ENCODE peak calls at places on chromosomes 11 and 22, in six cellular contexts. One of them, this sample, is unnamed.

GRCh38 chr11:63939351-63939920 is 634 bp downstream of the NAA40 start:
- DNase-seq in K562: no peak
- DNase-seq in HepG2: no peak
- DNase-seq in A549: no peak
- DNase-seq in IMR-90: no peak
- DNase-seq in GM12878: no peak
- DNase-seq in this sample: no peak

GRCh38 chr11:114166897-114167323 is 107.4 kb downstream of the ZBTB16 start:
- DNase-seq in A549: no peak
- DNase-seq in GM12878: no peak
- DNase-seq in HepG2: no peak
- DNase-seq in K562: no peak
- DNase-seq in IMR-90: peak
- DNase-seq in this sample: no peak

GRCh38 chr11:26572770-26573402 is 823 bp upstream of the MUC15 start:
- DNase-seq in K562: no peak
- DNase-seq in IMR-90: no peak
- DNase-seq in GM12878: no peak
- DNase-seq in HepG2: no peak
- DNase-seq in A549: no peak
- DNase-seq in this sample: no peak

GRCh38 chr11:72227316-72228228 is 3.0 kb downstream of the INPPL1 start:
- DNase-seq in GM12878: no peak
- DNase-seq in HepG2: no peak
- DNase-seq in IMR-90: peak
- DNase-seq in K562: no peak
- DNase-seq in A549: no peak
- DNase-seq in this sample: no peak

GRCh38 chr22:36546092-36546804 is 17.3 kb upstream of the EIF3D start:
- DNase-seq in A549: peak
- DNase-seq in GM12878: no peak
- DNase-seq in IMR-90: peak
- DNase-seq in HepG2: peak
- DNase-seq in K562: peak
- DNase-seq in this sample: peak

GRCh38 chr11:63511349-63511748 is 5.5 kb downstream of the LGALS12 start:
- DNase-seq in GM12878: no peak
- DNase-seq in A549: no peak
- DNase-seq in IMR-90: no peak
- DNase-seq in K562: no peak
- DNase-seq in HepG2: no peak
- DNase-seq in this sample: no peak

GRCh38 chr11:1201395-1202153 is 21.3 kb upstream of the MUC5B start:
- DNase-seq in K562: no peak
- DNase-seq in GM12878: no peak
- DNase-seq in IMR-90: no peak
- DNase-seq in A549: no peak
- DNase-seq in HepG2: no peak
- DNase-seq in this sample: no peak

GRCh38 chr11:109275931-109276330 is 146.1 kb upstream of the C11orf87 start:
- DNase-seq in GM12878: no peak
- DNase-seq in A549: no peak
- DNase-seq in K562: no peak
- DNase-seq in IMR-90: no peak
- DNase-seq in HepG2: no peak
- DNase-seq in this sample: no peak

GRCh38 chr22:31036671-31037550 is 44.2 kb upstream of the SMTN start:
- DNase-seq in HepG2: no peak
- DNase-seq in A549: peak
- DNase-seq in K562: no peak
- DNase-seq in IMR-90: peak
- DNase-seq in GM12878: no peak
- DNase-seq in this sample: no peak

GRCh38 chr11:3853935-3854659 is 1.4 kb upstream of the STIM1 start:
- DNase-seq in GM12878: peak
- DNase-seq in A549: no peak
- DNase-seq in IMR-90: no peak
- DNase-seq in HepG2: no peak
- DNase-seq in K562: no peak
- DNase-seq in this sample: no peak

GRCh38 chr11:124633355-124633754 is 10.7 kb downstream of the TBRG1 start:
- DNase-seq in HepG2: no peak
- DNase-seq in GM12878: no peak
- DNase-seq in K562: peak
- DNase-seq in IMR-90: peak
- DNase-seq in A549: peak
- DNase-seq in this sample: peak

GRCh38 chr11:114440121-114440860 is 1.0 kb downstream of the REXO2 start:
- DNase-seq in GM12878: no peak
- DNase-seq in HepG2: peak
- DNase-seq in IMR-90: peak
- DNase-seq in A549: no peak
- DNase-seq in K562: no peak
- DNase-seq in this sample: peak

GRCh38 chr11:45848654-45849081 is 1.4 kb downstream of the CRY2 start:
- DNase-seq in HepG2: peak
- DNase-seq in IMR-90: no peak
- DNase-seq in K562: no peak
- DNase-seq in GM12878: no peak
- DNase-seq in A549: no peak
- DNase-seq in this sample: no peak

GRCh38 chr11:47437746-47438418 is 11.1 kb downstream of the RAPSN start:
- DNase-seq in K562: no peak
- DNase-seq in GM12878: no peak
- DNase-seq in HepG2: peak
- DNase-seq in IMR-90: no peak
- DNase-seq in A549: no peak
- DNase-seq in this sample: no peak

GRCh38 chr11:17395554-17395961 is 7.1 kb upstream of the KCNJ11 start:
- DNase-seq in A549: no peak
- DNase-seq in GM12878: no peak
- DNase-seq in HepG2: no peak
- DNase-seq in IMR-90: no peak
- DNase-seq in K562: no peak
- DNase-seq in this sample: no peak

DNA sequence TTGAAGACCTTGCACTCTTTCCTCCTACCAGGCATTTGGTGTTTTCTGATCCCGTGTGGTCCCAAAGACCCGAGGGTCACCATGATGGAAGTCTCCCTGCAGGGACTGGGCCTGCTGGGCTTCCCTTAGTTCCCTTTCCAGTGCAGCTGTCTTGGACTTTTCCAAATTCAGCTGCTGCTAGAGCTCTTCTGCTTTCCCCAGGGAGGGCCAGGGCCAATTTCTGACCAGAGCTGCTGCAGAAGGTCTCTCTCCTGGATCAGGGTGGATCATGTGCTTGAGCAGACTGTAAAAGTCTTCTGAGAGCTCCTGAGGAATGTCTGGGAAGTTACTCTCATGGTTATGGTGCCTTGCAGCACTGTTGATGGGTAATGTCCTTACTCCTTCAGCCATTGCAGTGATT is 23.2 kb downstream of the LDLRAD3 start:
- DNase-seq in IMR-90: no peak
- DNase-seq in A549: no peak
- DNase-seq in K562: no peak
- DNase-seq in GM12878: no peak
- DNase-seq in HepG2: no peak
- DNase-seq in this sample: no peak
- TF ChIP-seq BHLHE40 in IMR-90: no peak
- TF ChIP-seq BHLHE40 in A549: no peak
- TF ChIP-seq BHLHE40 in K562: no peak
- TF ChIP-seq BHLHE40 in GM12878: no peak
- TF ChIP-seq BHLHE40 in HepG2: no peak
- TF ChIP-seq BHLHE40 in this sample: no peak

GRCh38 chr11:65286686-65287085 is 24.9 kb downstream of the POLA2 start:
- DNase-seq in HepG2: no peak
- DNase-seq in GM12878: no peak
- DNase-seq in A549: no peak
- DNase-seq in K562: no peak
- DNase-seq in IMR-90: no peak
- DNase-seq in this sample: no peak

GRCh38 chr11:65291613-65292012 is 23.1 kb upstream of the CDC42EP2 start:
- DNase-seq in A549: peak
- DNase-seq in IMR-90: peak
- DNase-seq in HepG2: peak
- DNase-seq in GM12878: no peak
- DNase-seq in K562: no peak
- DNase-seq in this sample: no peak

GRCh38 chr11:65290448-65291165 is 24.1 kb upstream of the CDC42EP2 start:
- DNase-seq in HepG2: no peak
- DNase-seq in IMR-90: peak
- DNase-seq in K562: peak
- DNase-seq in A549: peak
- DNase-seq in GM12878: peak
- DNase-seq in this sample: no peak

GRCh38 chr11:65288706-65289536 is 25.7 kb upstream of the CDC42EP2 start:
- DNase-seq in HepG2: no peak
- DNase-seq in A549: no peak
- DNase-seq in IMR-90: no peak
- DNase-seq in GM12878: no peak
- DNase-seq in K562: no peak
- DNase-seq in this sample: no peak

DNA sequence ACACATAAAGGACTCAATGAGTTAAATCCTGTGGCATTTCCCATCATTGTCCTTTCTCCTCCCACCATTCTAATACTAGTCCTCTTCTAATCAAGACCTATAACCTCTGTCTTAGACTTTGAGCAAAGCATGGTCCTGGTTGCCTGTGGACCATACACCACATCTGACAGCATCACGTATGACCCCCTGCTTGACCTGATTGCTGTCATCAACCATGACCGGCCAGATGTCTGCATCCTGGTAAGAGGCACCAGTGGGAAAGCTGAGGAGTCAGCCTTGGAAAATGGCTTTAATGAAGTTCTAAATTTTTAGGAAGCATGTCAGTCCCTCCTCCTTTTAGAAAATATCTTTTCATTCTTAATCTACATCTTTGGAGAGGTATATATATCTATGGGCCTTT is 25.8 kb downstream of the POLA2 start:
- DNase-seq in K562: no peak
- DNase-seq in HepG2: no peak
- DNase-seq in GM12878: no peak
- DNase-seq in IMR-90: peak
- DNase-seq in A549: no peak
- DNase-seq in this sample: no peak
- TF ChIP-seq BHLHE40 in K562: no peak
- TF ChIP-seq BHLHE40 in HepG2: no peak
- TF ChIP-seq BHLHE40 in GM12878: no peak
- TF ChIP-seq BHLHE40 in IMR-90: no peak
- TF ChIP-seq BHLHE40 in A549: no peak
- TF ChIP-seq BHLHE40 in this sample: no peak

DNA sequence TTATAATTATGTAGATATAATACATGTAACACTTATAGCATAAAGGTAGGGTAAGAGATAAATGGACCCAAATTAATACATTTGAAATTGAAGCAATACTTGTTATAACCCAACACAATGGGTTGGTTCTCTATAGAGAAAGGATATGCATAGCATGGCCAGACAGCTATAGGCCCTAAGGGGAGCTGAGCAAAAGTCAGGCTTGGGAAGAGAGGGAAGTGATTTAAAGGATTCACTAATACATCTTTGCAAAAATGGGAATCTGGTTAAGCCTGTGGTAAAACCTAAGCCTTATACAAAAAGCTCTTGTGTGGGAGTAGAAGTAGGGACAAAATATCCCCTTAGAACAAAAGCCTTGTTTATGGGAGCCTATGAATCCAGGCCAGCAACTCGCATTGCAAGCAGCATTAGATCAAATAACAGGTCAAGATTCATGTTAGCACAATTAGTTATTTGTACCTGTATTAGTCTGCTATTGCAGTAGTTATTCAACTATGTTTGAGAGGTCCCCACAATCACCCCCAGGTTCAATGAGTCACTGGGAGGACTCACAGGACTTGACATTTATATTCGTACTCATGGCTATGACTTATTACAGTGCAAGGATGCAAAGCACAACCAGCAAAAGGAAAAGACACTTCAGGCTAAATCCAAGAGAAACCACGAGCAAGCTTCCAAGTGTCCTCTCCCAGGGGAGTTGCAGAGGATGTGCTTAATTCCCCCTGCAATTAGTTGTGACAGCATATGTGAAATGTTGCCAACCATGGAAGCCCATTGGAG is 144.7 kb upstream of the LMO1 start:
- DNase-seq in K562: no peak
- DNase-seq in HepG2: no peak
- DNase-seq in A549: no peak
- DNase-seq in GM12878: no peak
- DNase-seq in IMR-90: no peak
- DNase-seq in this sample: no peak
- TF ChIP-seq BHLHE40 in K562: no peak
- TF ChIP-seq BHLHE40 in HepG2: no peak
- TF ChIP-seq BHLHE40 in A549: no peak
- TF ChIP-seq BHLHE40 in GM12878: no peak
- TF ChIP-seq BHLHE40 in IMR-90: no peak
- TF ChIP-seq BHLHE40 in this sample: no peak

GRCh38 chr22:20605328-20605727 is 97.9 kb downstream of the MED15 start:
- DNase-seq in GM12878: no peak
- DNase-seq in K562: no peak
- DNase-seq in A549: no peak
- DNase-seq in IMR-90: no peak
- DNase-seq in HepG2: no peak
- DNase-seq in this sample: no peak

GRCh38 chr22:20604776-20605221 is 97.4 kb downstream of the MED15 start:
- DNase-seq in IMR-90: no peak
- DNase-seq in HepG2: peak
- DNase-seq in GM12878: no peak
- DNase-seq in K562: peak
- DNase-seq in A549: no peak
- DNase-seq in this sample: no peak

GRCh38 chr22:20606784-20607128 is 99.3 kb downstream of the MED15 start:
- DNase-seq in GM12878: no peak
- DNase-seq in K562: no peak
- DNase-seq in A549: no peak
- DNase-seq in HepG2: no peak
- DNase-seq in IMR-90: no peak
- DNase-seq in this sample: no peak

GRCh38 chr22:20606041-20606783 is 98.8 kb downstream of the MED15 start:
- DNase-seq in GM12878: no peak
- DNase-seq in IMR-90: peak
- DNase-seq in HepG2: peak
- DNase-seq in A549: peak
- DNase-seq in K562: peak
- DNase-seq in this sample: peak

DNA sequence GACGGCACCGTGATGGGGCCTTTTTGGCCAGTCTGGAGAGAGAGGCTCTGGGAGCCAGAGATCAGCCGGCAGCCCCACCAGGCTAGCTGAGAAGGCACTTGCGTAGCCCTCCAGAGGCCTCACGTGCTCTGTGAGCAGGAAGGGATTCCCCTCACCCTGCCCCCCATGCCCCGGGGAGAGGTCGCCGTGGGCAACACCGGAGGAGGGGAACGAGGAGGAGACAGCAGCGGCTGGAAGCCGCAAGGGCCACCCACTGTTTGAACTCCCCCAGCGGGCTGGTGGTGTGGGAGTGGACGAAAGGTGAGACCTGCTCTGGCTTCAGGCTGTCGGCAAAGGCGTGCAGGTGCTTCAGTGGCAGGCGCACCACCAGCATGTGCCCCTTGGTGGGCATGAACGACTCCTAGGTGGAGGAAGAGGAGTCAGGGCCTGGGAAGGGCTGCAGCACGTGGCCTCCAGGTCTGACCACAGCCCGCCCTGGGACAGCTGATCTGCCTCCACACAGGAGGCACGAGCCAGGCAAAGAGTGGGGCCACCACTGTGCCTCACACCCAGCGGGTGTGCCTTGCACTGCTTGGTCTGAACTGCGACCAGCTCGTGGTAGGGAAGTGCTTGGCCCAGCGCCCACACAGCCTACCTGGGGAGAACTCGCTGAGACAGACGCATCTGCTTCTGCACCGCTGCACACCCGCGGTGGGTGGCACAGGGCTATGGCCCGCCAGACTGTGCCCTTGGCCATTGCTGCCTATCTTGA is 99.9 kb downstream of the MED15 start:
- DNase-seq in A549: no peak
- DNase-seq in HepG2: no peak
- DNase-seq in K562: no peak
- DNase-seq in IMR-90: no peak
- DNase-seq in GM12878: no peak
- DNase-seq in this sample: no peak
- TF ChIP-seq BHLHE40 in A549: no peak
- TF ChIP-seq BHLHE40 in HepG2: no peak
- TF ChIP-seq BHLHE40 in K562: peak
- TF ChIP-seq BHLHE40 in IMR-90: no peak
- TF ChIP-seq BHLHE40 in GM12878: no peak
- TF ChIP-seq BHLHE40 in this sample: no peak

This sample was measured in HEK293T.